ENCODE peak calls at places on chromosome 14, in six cellular contexts. One of them, this sample, is unnamed.

GRCh38 chr14:61468063-61468825 is 146.9 kb downstream of the PRKCH start:
- DNase-seq in mammary epithelial cell: no peak
- DNase-seq in OCI-LY7: no peak
- DNase-seq in osteocyte: no peak
- DNase-seq in right lobe of liver: no peak
- DNase-seq in RWPE2: no peak
- DNase-seq in this sample: no peak

GRCh38 chr14:28577711-28578131 is 188.9 kb upstream of the FOXG1 start:
- DNase-seq in OCI-LY7: no peak
- DNase-seq in RWPE2: peak
- DNase-seq in osteocyte: no peak
- DNase-seq in right lobe of liver: no peak
- DNase-seq in mammary epithelial cell: peak
- DNase-seq in this sample: no peak

GRCh38 chr14:64554551-64554950 is 4.8 kb downstream of the PPP1R36 start:
- DNase-seq in OCI-LY7: no peak
- DNase-seq in mammary epithelial cell: no peak
- DNase-seq in osteocyte: no peak
- DNase-seq in RWPE2: no peak
- DNase-seq in right lobe of liver: no peak
- DNase-seq in this sample: no peak

GRCh38 chr14:77043177-77043983 is 14.9 kb upstream of the IRF2BPL start:
- DNase-seq in osteocyte: no peak
- DNase-seq in mammary epithelial cell: peak
- DNase-seq in RWPE2: no peak
- DNase-seq in right lobe of liver: peak
- DNase-seq in OCI-LY7: no peak
- DNase-seq in this sample: no peak

GRCh38 chr14:69237142-69237541 is 22.8 kb upstream of the GALNT16 start:
- DNase-seq in osteocyte: no peak
- DNase-seq in RWPE2: no peak
- DNase-seq in right lobe of liver: no peak
- DNase-seq in OCI-LY7: no peak
- DNase-seq in mammary epithelial cell: no peak
- DNase-seq in this sample: no peak

GRCh38 chr14:54848910-54849309 is 53.7 kb downstream of the GCH1 start:
- DNase-seq in mammary epithelial cell: no peak
- DNase-seq in right lobe of liver: no peak
- DNase-seq in OCI-LY7: no peak
- DNase-seq in RWPE2: no peak
- DNase-seq in osteocyte: no peak
- DNase-seq in this sample: no peak

GRCh38 chr14:77579065-77579464 is 37.4 kb downstream of the SPTLC2 start:
- DNase-seq in mammary epithelial cell: no peak
- DNase-seq in right lobe of liver: no peak
- DNase-seq in OCI-LY7: no peak
- DNase-seq in osteocyte: no peak
- DNase-seq in RWPE2: no peak
- DNase-seq in this sample: no peak

GRCh38 chr14:94904636-94905035 is 134.7 kb upstream of the GSC start:
- DNase-seq in OCI-LY7: no peak
- DNase-seq in osteocyte: no peak
- DNase-seq in mammary epithelial cell: no peak
- DNase-seq in RWPE2: no peak
- DNase-seq in right lobe of liver: no peak
- DNase-seq in this sample: no peak

GRCh38 chr14:54902521-54903420 is at the start of gene GCH1:
- DNase-seq in right lobe of liver: peak
- DNase-seq in OCI-LY7: peak
- DNase-seq in mammary epithelial cell: peak
- DNase-seq in osteocyte: peak
- DNase-seq in RWPE2: peak
- DNase-seq in this sample: peak

GRCh38 chr14:52355016-52355430 is 40.9 kb downstream of the PTGER2 start:
- DNase-seq in right lobe of liver: no peak
- DNase-seq in RWPE2: no peak
- DNase-seq in mammary epithelial cell: peak
- DNase-seq in OCI-LY7: no peak
- DNase-seq in osteocyte: no peak
- DNase-seq in this sample: no peak

GRCh38 chr14:63853831-63854293 is 1.1 kb downstream of the SYNE2 start:
- DNase-seq in RWPE2: peak
- DNase-seq in right lobe of liver: peak
- DNase-seq in osteocyte: no peak
- DNase-seq in mammary epithelial cell: peak
- DNase-seq in OCI-LY7: peak
- DNase-seq in this sample: peak

GRCh38 chr14:64126548-64126947 is 167.6 kb downstream of the ESR2 start:
- DNase-seq in right lobe of liver: no peak
- DNase-seq in osteocyte: no peak
- DNase-seq in mammary epithelial cell: no peak
- DNase-seq in OCI-LY7: no peak
- DNase-seq in RWPE2: no peak
- DNase-seq in this sample: no peak

GRCh38 chr14:65847065-65847847 is 434.7 kb downstream of the FUT8 start:
- DNase-seq in OCI-LY7: peak
- DNase-seq in right lobe of liver: no peak
- DNase-seq in RWPE2: no peak
- DNase-seq in osteocyte: no peak
- DNase-seq in mammary epithelial cell: no peak
- DNase-seq in this sample: no peak

GRCh38 chr14:32468955-32469354 is 139.9 kb downstream of the AKAP6 start:
- DNase-seq in OCI-LY7: no peak
- DNase-seq in osteocyte: no peak
- DNase-seq in mammary epithelial cell: peak
- DNase-seq in RWPE2: no peak
- DNase-seq in right lobe of liver: no peak
- DNase-seq in this sample: no peak

GRCh38 chr14:63249112-63249511 is 44.9 kb downstream of the RHOJ start:
- DNase-seq in right lobe of liver: no peak
- DNase-seq in OCI-LY7: no peak
- DNase-seq in RWPE2: no peak
- DNase-seq in mammary epithelial cell: no peak
- DNase-seq in osteocyte: no peak
- DNase-seq in this sample: no peak

GRCh38 chr14:91417134-91417982 is at the start of gene CCDC88C:
- DNase-seq in mammary epithelial cell: no peak
- DNase-seq in RWPE2: no peak
- DNase-seq in OCI-LY7: peak
- DNase-seq in osteocyte: no peak
- DNase-seq in right lobe of liver: peak
- DNase-seq in this sample: peak

GRCh38 chr14:58824106-58824505 is 186.3 kb downstream of the DACT1 start:
- DNase-seq in right lobe of liver: no peak
- DNase-seq in mammary epithelial cell: peak
- DNase-seq in OCI-LY7: no peak
- DNase-seq in RWPE2: no peak
- DNase-seq in osteocyte: no peak
- DNase-seq in this sample: no peak

GRCh38 chr14:55092326-55092725 is 36.7 kb upstream of the LGALS3 start:
- DNase-seq in RWPE2: no peak
- DNase-seq in mammary epithelial cell: no peak
- DNase-seq in osteocyte: no peak
- DNase-seq in right lobe of liver: no peak
- DNase-seq in OCI-LY7: no peak
- DNase-seq in this sample: no peak

GRCh38 chr14:22791302-22791701 is 23.9 kb downstream of the SLC7A7 start:
- DNase-seq in osteocyte: no peak
- DNase-seq in mammary epithelial cell: peak
- DNase-seq in OCI-LY7: no peak
- DNase-seq in RWPE2: no peak
- DNase-seq in right lobe of liver: no peak
- DNase-seq in this sample: no peak

GRCh38 chr14:20934148-20934762 is 21.0 kb upstream of the RNASE2 start:
- DNase-seq in OCI-LY7: peak
- DNase-seq in RWPE2: no peak
- DNase-seq in mammary epithelial cell: no peak
- DNase-seq in right lobe of liver: no peak
- DNase-seq in osteocyte: no peak
- DNase-seq in this sample: peak

DNA sequence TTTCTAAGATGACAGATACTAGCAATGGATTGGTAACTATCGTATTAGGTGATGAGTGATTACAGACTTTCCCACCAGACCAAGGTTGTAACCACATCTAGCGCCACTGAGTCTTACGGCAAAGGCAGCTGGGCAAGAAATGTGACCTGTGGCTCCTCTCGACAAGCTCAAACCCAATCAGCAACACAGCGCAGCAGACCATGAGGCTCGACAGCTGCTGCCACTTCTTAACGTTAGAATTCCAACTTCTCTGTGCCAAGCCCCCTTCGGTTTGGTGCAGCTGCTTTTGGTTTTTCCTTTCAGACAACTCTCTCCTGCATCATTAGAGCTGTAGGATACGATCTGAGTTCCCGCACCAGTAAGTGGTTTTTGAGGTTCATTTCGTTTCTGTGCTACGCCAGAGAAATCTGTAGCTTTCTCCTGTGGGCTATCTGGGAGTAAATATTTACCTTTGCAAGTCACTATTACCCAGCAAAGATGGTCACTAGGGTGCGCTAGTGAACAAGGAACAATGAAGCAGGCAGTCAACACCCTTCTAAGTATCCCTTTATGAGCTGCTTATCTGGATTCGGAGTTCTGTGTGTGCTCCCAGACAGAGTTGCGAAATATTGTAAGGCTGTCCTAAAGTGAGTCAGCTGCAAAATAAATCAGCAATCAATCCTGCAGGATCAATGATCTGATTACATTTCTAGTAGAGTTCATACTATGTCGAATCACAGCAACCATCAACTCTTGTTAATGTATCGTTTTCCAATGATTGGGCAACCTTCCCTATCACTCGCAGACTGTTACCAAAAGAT is 133.8 kb downstream of the KCNK10 start:
- DNase-seq in right lobe of liver: peak
- DNase-seq in RWPE2: no peak
- DNase-seq in mammary epithelial cell: peak
- DNase-seq in OCI-LY7: peak
- DNase-seq in osteocyte: peak
- DNase-seq in this sample: peak
- TF ChIP-seq CTCF in right lobe of liver: peak
- TF ChIP-seq CTCF in RWPE2: peak
- TF ChIP-seq CTCF in mammary epithelial cell: peak
- TF ChIP-seq CTCF in OCI-LY7: peak
- TF ChIP-seq CTCF in osteocyte: peak
- TF ChIP-seq CTCF in this sample: peak

DNA sequence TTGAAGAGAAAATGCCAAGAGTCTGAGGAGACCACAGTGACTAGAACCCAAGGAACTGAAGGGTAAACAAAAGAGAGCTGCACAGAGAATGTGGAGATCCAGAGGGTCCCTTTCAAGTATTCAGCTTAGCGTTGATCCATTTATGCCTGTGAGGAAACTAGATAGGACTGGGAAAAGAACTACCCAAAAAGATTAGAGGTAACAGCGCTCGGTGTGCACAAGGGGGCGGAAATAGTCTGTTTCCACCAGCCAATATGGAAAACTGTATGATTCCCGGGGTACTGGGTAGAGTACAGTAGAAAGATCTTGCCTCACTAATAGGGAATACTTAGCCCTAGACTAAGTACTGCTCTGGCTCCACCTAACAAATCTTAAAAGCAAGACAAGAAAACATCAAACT is 135.5 kb downstream of the DPF3 start:
- DNase-seq in right lobe of liver: no peak
- DNase-seq in RWPE2: no peak
- DNase-seq in mammary epithelial cell: no peak
- DNase-seq in osteocyte: no peak
- DNase-seq in OCI-LY7: no peak
- DNase-seq in this sample: no peak
- TF ChIP-seq CTCF in right lobe of liver: no peak
- TF ChIP-seq CTCF in RWPE2: no peak
- TF ChIP-seq CTCF in mammary epithelial cell: no peak
- TF ChIP-seq CTCF in osteocyte: no peak
- TF ChIP-seq CTCF in OCI-LY7: no peak
- TF ChIP-seq CTCF in this sample: no peak

DNA sequence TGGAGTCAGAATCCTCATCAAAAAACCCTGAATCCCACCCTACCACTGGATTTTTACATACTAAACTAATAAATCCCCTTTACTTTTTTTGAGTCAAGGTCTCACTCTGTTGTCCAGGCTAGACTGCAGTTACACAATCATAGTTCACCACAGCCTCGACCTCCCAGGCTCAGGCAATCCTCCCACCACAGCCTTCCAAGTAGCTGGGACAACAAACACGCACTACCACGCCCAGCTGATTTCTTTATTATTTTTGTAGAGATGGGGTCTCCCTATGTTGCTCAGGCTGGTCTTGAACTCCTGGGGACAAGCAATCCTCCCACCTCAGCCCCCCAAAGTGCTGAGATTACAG is 24.3 kb downstream of the SPTSSA start:
- DNase-seq in mammary epithelial cell: no peak
- DNase-seq in right lobe of liver: no peak
- DNase-seq in OCI-LY7: no peak
- DNase-seq in RWPE2: no peak
- DNase-seq in osteocyte: no peak
- DNase-seq in this sample: no peak
- TF ChIP-seq CTCF in mammary epithelial cell: no peak
- TF ChIP-seq CTCF in right lobe of liver: no peak
- TF ChIP-seq CTCF in OCI-LY7: no peak
- TF ChIP-seq CTCF in RWPE2: no peak
- TF ChIP-seq CTCF in osteocyte: no peak
- TF ChIP-seq CTCF in this sample: no peak

GRCh38 chr14:93733646-93734045 is 54.6 kb downstream of the PRIMA1 start:
- DNase-seq in right lobe of liver: no peak
- DNase-seq in OCI-LY7: no peak
- DNase-seq in osteocyte: no peak
- DNase-seq in mammary epithelial cell: no peak
- DNase-seq in RWPE2: no peak
- DNase-seq in this sample: no peak

GRCh38 chr14:93734961-93735360 is 53.3 kb downstream of the PRIMA1 start:
- DNase-seq in OCI-LY7: no peak
- DNase-seq in RWPE2: no peak
- DNase-seq in right lobe of liver: no peak
- DNase-seq in mammary epithelial cell: no peak
- DNase-seq in osteocyte: no peak
- DNase-seq in this sample: no peak

GRCh38 chr14:93734086-93734822 is 54.0 kb downstream of the PRIMA1 start:
- DNase-seq in RWPE2: no peak
- DNase-seq in mammary epithelial cell: no peak
- DNase-seq in OCI-LY7: peak
- DNase-seq in right lobe of liver: no peak
- DNase-seq in osteocyte: no peak
- DNase-seq in this sample: no peak

GRCh38 chr14:93737574-93737973 is 50.7 kb downstream of the PRIMA1 start:
- DNase-seq in osteocyte: no peak
- DNase-seq in RWPE2: no peak
- DNase-seq in mammary epithelial cell: no peak
- DNase-seq in OCI-LY7: no peak
- DNase-seq in right lobe of liver: no peak
- DNase-seq in this sample: no peak

DNA sequence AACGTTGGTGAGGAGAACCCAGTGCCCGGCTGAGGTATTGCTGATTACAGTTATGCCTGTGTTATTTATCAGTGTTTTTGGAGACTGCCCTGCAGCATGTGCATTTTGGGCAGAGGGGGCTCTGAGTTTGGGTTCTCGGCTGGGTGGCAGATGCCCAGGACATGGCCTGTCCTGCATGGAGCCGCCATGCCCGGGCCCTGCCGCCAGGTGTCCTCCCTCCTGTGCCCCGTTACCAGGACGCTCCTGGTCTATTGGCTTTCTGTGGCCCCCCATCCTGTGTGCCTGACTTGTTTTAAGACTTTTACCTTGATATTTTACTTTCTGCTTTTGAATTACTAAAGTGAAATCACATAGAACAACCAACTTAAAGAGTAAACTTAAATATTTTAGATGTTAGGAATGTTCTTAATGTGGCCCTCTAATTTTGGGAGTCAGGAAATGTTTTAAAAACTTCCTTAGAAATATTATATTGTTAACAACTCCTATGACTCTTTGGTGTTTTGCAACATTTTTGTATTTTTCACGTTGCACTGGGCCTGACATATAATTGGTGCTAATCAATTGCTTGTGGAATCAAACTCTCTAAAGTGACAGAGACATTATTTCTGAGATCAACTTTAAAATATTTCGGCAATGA is 51.8 kb downstream of the PRIMA1 start:
- DNase-seq in mammary epithelial cell: no peak
- DNase-seq in osteocyte: no peak
- DNase-seq in right lobe of liver: no peak
- DNase-seq in RWPE2: no peak
- DNase-seq in OCI-LY7: peak
- DNase-seq in this sample: no peak
- TF ChIP-seq CTCF in mammary epithelial cell: no peak
- TF ChIP-seq CTCF in osteocyte: no peak
- TF ChIP-seq CTCF in right lobe of liver: peak
- TF ChIP-seq CTCF in RWPE2: no peak
- TF ChIP-seq CTCF in OCI-LY7: peak
- TF ChIP-seq CTCF in this sample: no peak

This sample was measured in left lung.